ENCODE peak calls at places on chromosomes 6 and 20, in five cellular contexts. H is fibroblast of lung, D is GM23338, O is PC-9, R is hepatocyte. K is an unnamed sample.

GRCh38 chr6:79269877-79270276 is 35.4 kb upstream of the HMGN3 start:
- DNase-seq in H (peak; percentile 82), D (no peak), O (peak; percentile 3), R (peak; percentile 49), K (no peak)

GRCh38 chr20:21808863-21809664 is 103.6 kb downstream of the PAX1 start:
- DNase-seq in H (no peak), D (peak; percentile 89), O (peak; percentile 13), R (peak; percentile 73), K (no peak)

GRCh38 chr6:68108243-68108835 is 526.7 kb upstream of the ADGRB3 start:
- DNase-seq in H (peak; percentile 51), D (no peak), O (no peak), R (no peak), K (no peak)

GRCh38 chr6:11600251-11600650 is 62.7 kb downstream of the TMEM170B start:
- DNase-seq in H (no peak), D (no peak), O (no peak), R (no peak), K (no peak)

GRCh38 chr20:44541957-44542356 is 20.1 kb upstream of the SERINC3 start:
- DNase-seq in H (no peak), D (no peak), O (no peak), R (no peak), K (no peak)

GRCh38 chr6:150004101-150004782 is 21.1 kb downstream of the RAET1L start:
- DNase-seq in H (no peak), D (no peak), O (no peak), R (no peak), K (no peak)

GRCh38 chr6:111566873-111567517 is 38.7 kb downstream of the TRAF3IP2 start:
- DNase-seq in H (peak; percentile 57), D (no peak), O (no peak), R (peak; percentile 37), K (no peak)

GRCh38 chr20:46512943-46513844 is at the start of gene ZNF334:
- DNase-seq in H (peak; percentile 44), D (peak; percentile 96), O (peak; percentile 28), R (peak; percentile 90), K (no peak)

GRCh38 chr6:140462495-140463311 is 1088.3 kb upstream of the CITED2 start:
- DNase-seq in H (peak; percentile 51), D (peak; percentile 62), O (peak; percentile 40), R (peak; percentile 48), K (no peak)

GRCh38 chr20:1851396-1851795 is 43.8 kb upstream of the SIRPA start:
- DNase-seq in H (no peak), D (no peak), O (no peak), R (no peak), K (no peak)

GRCh38 chr6:138815797-138816528 is 20.1 kb downstream of the ECT2L start:
- DNase-seq in H (peak; percentile 66), D (peak; percentile 76), O (no peak), R (peak; percentile 76), K (peak; percentile 39)

GRCh38 chr6:151001387-151002063 is 136.0 kb downstream of the MTHFD1L start:
- DNase-seq in H (no peak), D (peak; percentile 27), O (no peak), R (no peak), K (no peak)

GRCh38 chr20:24980321-24981053 is 12.1 kb downstream of the APMAP start:
- DNase-seq in H (no peak), D (no peak), O (no peak), R (no peak), K (no peak)

GRCh38 chr6:3231213-3232016 is 4.0 kb upstream of the TUBB2B start:
- DNase-seq in H (peak; percentile 74), D (peak; percentile 93), O (peak; percentile 16), R (peak; percentile 96), K (no peak)

GRCh38 chr6:35044771-35045275 is 96.3 kb downstream of the TCP11 start:
- DNase-seq in H (no peak), D (no peak), O (no peak), R (no peak), K (no peak)

GRCh38 chr20:20466341-20466879 is 98.5 kb downstream of the INSM1 start:
- DNase-seq in H (peak; percentile 91), D (no peak), O (no peak), R (no peak), K (no peak)

GRCh38 chr6:106517699-106518098 is 111.6 kb downstream of the RTN4IP1 start:
- DNase-seq in H (no peak), D (no peak), O (no peak), R (no peak), K (no peak)

GRCh38 chr20:38680492-38681118 is 43.7 kb upstream of the SLC32A1 start:
- DNase-seq in H (peak; percentile 26), D (peak; percentile 78), O (peak; percentile 31), R (peak; percentile 80), K (no peak)

GRCh38 chr6:132527791-132528190 is 10.3 kb upstream of the TAAR9 start:
- DNase-seq in H (peak; percentile 7), D (no peak), O (no peak), R (peak; percentile 11), K (no peak)

GRCh38 chr6:149166747-149167146 is 150.8 kb upstream of the TAB2 start:
- DNase-seq in H (peak; percentile 37), D (no peak), O (no peak), R (peak; percentile 28), K (no peak)

GRCh38 chr6:3620389-3620788 is 131.1 kb downstream of the PXDC1 start:
- DNase-seq in H (no peak), D (no peak), O (no peak), R (no peak), K (no peak)

GRCh38 chr6:45032426-45032825 is 295.7 kb upstream of the RUNX2 start:
- DNase-seq in H (no peak), D (no peak), O (no peak), R (no peak), K (no peak)

GRCh38 chr20:24949756-24950127 is 673 bp downstream of the CST7 start:
- DNase-seq in H (no peak), D (no peak), O (peak; percentile 21), R (no peak), K (no peak)

GRCh38 chr6:106858653-106859092 is 115.9 kb downstream of the CD24 start:
- DNase-seq in H (peak; percentile 94), D (no peak), O (peak; percentile 48), R (peak; percentile 38), K (no peak)

GRCh38 chr20:45725134-45725533 is 3.0 kb downstream of the SPINT4 start:
- DNase-seq in H (no peak), D (no peak), O (no peak), R (no peak), K (no peak)

GRCh38 chr6:3871939-3872338 is 22.8 kb downstream of the FAM50B start:
- DNase-seq in H (no peak), D (no peak), O (no peak), R (no peak), K (no peak)

GRCh38 chr20:1367479-1367878 is 25.4 kb downstream of the FKBP1A start:
- DNase-seq in H (no peak), D (no peak), O (no peak), R (no peak), K (no peak)

GRCh38 chr6:100461273-100461919 is 3.3 kb downstream of the SIM1 start:
- DNase-seq in H (peak; percentile 18), D (peak; percentile 74), O (no peak), R (no peak), K (no peak)
- TF ChIP-seq EZH2 in H (peak; percentile 77), D (peak; percentile 96), O (no peak), R (peak; percentile 89), K (no peak)

GRCh38 chr6:167767715-167768107 is 59.0 kb upstream of the AFDN start:
- DNase-seq in H (no peak), D (no peak), O (no peak), R (no peak), K (no peak)
- TF ChIP-seq EZH2 in H (no peak), D (no peak), O (no peak), R (no peak), K (no peak)

DNA sequence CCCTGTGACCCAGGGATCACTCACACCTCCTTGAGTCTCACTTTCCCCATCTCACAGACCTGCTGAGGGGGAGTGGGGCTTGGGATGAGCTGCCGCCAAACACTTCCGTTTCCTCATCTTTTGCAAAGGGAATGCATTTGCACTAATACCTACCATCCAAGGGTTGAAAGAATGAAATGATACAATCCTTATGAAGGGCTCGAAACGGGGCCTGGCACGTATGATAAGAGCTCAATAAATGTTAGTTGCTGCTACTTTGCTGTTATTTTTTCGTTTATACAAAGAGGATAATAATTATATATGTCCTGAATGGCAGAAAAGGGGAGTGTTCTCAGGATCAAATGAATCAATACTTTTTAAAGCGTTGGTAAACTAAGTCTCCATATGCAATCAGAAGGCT is 6.1 kb upstream of the TFAP2D start:
- DNase-seq in H (no peak), D (no peak), O (no peak), R (no peak), K (no peak)
- TF ChIP-seq EZH2 in H (no peak), D (peak; percentile 67), O (no peak), R (no peak), K (no peak)

GRCh38 chr6:31719001-31719400 is 2.5 kb downstream of the LY6G6C start:
- DNase-seq in H (no peak), D (no peak), O (no peak), R (no peak), K (no peak)

GRCh38 chr6:31720196-31720770 is 1.3 kb downstream of the LY6G6C start:
- DNase-seq in H (no peak), D (no peak), O (peak; percentile 66), R (no peak), K (no peak)

GRCh38 chr6:31718294-31718693 is 3.1 kb downstream of the LY6G6D start:
- DNase-seq in H (no peak), D (peak; percentile 67), O (peak; percentile 77), R (no peak), K (no peak)

GRCh38 chr6:31715022-31715683 is at the start of gene LY6G6D:
- DNase-seq in H (no peak), D (peak; percentile 24), O (no peak), R (no peak), K (no peak)

DNA sequence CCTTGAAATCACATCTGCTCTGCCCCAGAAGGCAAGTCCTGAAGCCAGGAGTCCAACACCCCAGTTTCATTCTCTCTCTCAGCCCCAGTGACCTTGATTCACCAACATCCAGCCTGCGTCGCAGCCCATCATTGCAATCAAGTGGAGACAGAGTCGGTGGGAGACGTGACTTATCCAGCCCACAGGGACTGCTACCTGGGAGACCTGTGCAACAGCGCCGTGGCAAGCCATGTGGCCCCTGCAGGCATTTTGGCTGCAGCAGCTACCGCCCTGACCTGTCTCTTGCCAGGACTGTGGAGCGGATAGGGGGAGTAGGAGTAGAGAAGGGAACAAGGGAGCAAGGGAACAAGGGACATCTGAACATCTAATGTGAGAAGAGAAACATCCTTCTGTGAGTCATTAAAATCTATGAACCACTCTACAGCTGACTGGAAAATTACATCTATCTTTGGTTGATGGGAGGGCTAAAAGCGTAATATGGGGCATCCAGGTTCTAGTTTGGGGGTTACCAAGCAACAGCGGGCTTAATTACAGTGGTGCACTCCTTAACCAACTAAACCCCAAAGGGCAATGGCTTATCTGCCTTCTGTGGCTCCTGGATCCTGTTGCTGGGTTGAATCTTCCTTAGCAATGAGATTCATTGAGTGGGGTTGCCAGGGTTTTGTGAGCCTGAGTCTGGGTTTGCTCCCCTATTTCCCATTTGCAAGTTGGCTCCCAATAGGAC is 2.5 kb downstream of the LY6G6D start:
- DNase-seq in H (no peak), D (peak; percentile 83), O (no peak), R (peak; percentile 26), K (no peak)
- TF ChIP-seq EZH2 in H (no peak), D (no peak), O (no peak), R (no peak), K (no peak)